ENCODE peak calls at places on chromosomes 5 and 9, in seven cellular contexts. X, T, A, Z, G, I and V are unnamed samples.

GRCh38 chr9:17462869-17463464 is 115.9 kb upstream of the SH3GL2 start:
- DNase-seq in G (no peak), A (no peak), Z (peak), I (no peak), T (peak), X (peak), V (peak)

GRCh38 chr5:103428411-103428871 is 134.1 kb downstream of the NUDT12 start:
- DNase-seq in G (no peak), T (no peak), Z (no peak), A (peak), X (peak), I (no peak), V (peak)

GRCh38 chr5:88610586-88610985 is 272.4 kb downstream of the MEF2C start:
- DNase-seq in A (no peak), X (no peak), G (no peak), T (no peak), Z (no peak), I (no peak), V (no peak)

GRCh38 chr9:36191696-36192095 is 975 bp downstream of the CLTA start:
- DNase-seq in I (no peak), A (no peak), X (no peak), G (no peak), T (no peak), Z (no peak), V (no peak)

GRCh38 chr5:33470544-33470943 is 29.8 kb downstream of the TARS1 start:
- DNase-seq in X (peak), Z (no peak), T (no peak), I (no peak), G (no peak), A (no peak), V (peak)

GRCh38 chr9:136947955-136948510 is 3.0 kb downstream of the C8G start:
- DNase-seq in Z (no peak), T (no peak), X (peak), I (peak), G (peak), A (peak), V (no peak)

GRCh38 chr9:126204197-126204596 is 122.4 kb upstream of the MVB12B start:
- DNase-seq in X (no peak), T (no peak), Z (no peak), G (no peak), I (no peak), A (no peak), V (no peak)

GRCh38 chr9:97307091-97307490 is 368 bp upstream of the CCDC180 start:
- DNase-seq in Z (no peak), A (no peak), T (peak), I (no peak), G (peak), X (peak), V (no peak)

GRCh38 chr5:56871755-56872154 is 37.6 kb upstream of the SETD9 start:
- DNase-seq in T (no peak), G (no peak), X (no peak), Z (peak), I (no peak), A (no peak), V (no peak)

GRCh38 chr9:110526426-110526825 is 53.1 kb downstream of the SVEP1 start:
- DNase-seq in Z (no peak), X (peak), A (no peak), T (no peak), G (no peak), I (no peak), V (no peak)

GRCh38 chr9:133534346-133535284 is at the start of gene ADAMTSL2:
- DNase-seq in X (peak), I (no peak), T (peak), G (peak), Z (no peak), A (peak), V (no peak)

GRCh38 chr5:96657068-96657467 is 5.1 kb upstream of the CAST start:
- DNase-seq in I (no peak), T (peak), A (peak), Z (no peak), G (no peak), X (peak), V (no peak)

GRCh38 chr5:178417391-178417811 is 172.8 kb downstream of the COL23A1 start:
- DNase-seq in I (no peak), T (no peak), G (no peak), A (no peak), Z (no peak), X (no peak), V (no peak)

GRCh38 chr5:14298126-14298847 is 155.1 kb downstream of the TRIO start:
- DNase-seq in A (peak), I (no peak), G (no peak), X (no peak), T (no peak), Z (no peak), V (no peak)

GRCh38 chr5:130514984-130515690 is 610.9 kb downstream of the CHSY3 start:
- DNase-seq in X (peak), G (no peak), A (no peak), T (no peak), Z (no peak), I (no peak), V (no peak)

GRCh38 chr9:135951889-135952663 is 9.1 kb downstream of the UBAC1 start:
- DNase-seq in Z (no peak), I (no peak), X (peak), G (no peak), T (no peak), A (no peak), V (peak)